ENCODE peak calls at places on chromosomes 7 and 10, in eight cellular contexts. Z is CD8-positive, alpha-beta T cell; N is CD4-positive, CD25-positive, alpha-beta regulatory T cell; F is Panc1; T is ascending aorta; H is uterus; C is right lobe of liver; R is upper lobe of right lung. M is an unnamed sample.

GRCh38 chr10:102287538-102287937 is 42.2 kb downstream of the GBF1 start:
- DNase-seq in Z (no peak), N (no peak), H (no peak), F (no peak), R (no peak), C (no peak), T (no peak), M (no peak)

GRCh38 chr7:2938514-2939192 is 94.5 kb upstream of the GNA12 start:
- DNase-seq in H (no peak), Z (no peak), F (no peak), T (no peak), C (peak; percentile 39), R (peak; percentile 49), N (no peak), M (no peak)

GRCh38 chr10:77274046-77274795 is 363.4 kb downstream of the KCNMA1 start:
- DNase-seq in Z (no peak), R (no peak), N (no peak), C (no peak), F (no peak), T (no peak), H (peak; percentile 65), M (peak; percentile 58)

GRCh38 chr7:139570119-139570518 is 46.6 kb downstream of the CLEC2L start:
- DNase-seq in N (no peak), H (no peak), T (no peak), Z (no peak), R (no peak), C (no peak), F (no peak), M (no peak)

GRCh38 chr10:115772606-115773005 is 500.4 kb downstream of the GFRA1 start:
- DNase-seq in H (no peak), R (no peak), Z (no peak), C (no peak), N (no peak), F (no peak), T (no peak), M (peak; percentile 85)

GRCh38 chr10:48468866-48469511 is 135.9 kb downstream of the ARHGAP22 start:
- DNase-seq in T (no peak), R (peak; percentile 43), F (no peak), N (no peak), H (peak; percentile 7), C (peak; percentile 28), Z (peak; percentile 42), M (no peak)

GRCh38 chr10:67657775-67658174 is 38.2 kb downstream of the CTNNA3 start:
- DNase-seq in C (no peak), H (no peak), R (no peak), T (no peak), F (no peak), Z (no peak), N (no peak), M (no peak)

GRCh38 chr10:7408003-7408493 is 2.8 kb downstream of the SFMBT2 start:
- DNase-seq in T (no peak), R (peak; percentile 78), C (peak; percentile 54), N (no peak), H (peak; percentile 46), Z (peak; percentile 67), F (no peak), M (no peak)

GRCh38 chr7:121273467-121274167 is 55.2 kb upstream of the WNT16 start:
- DNase-seq in F (no peak), T (no peak), C (no peak), N (no peak), R (no peak), Z (no peak), H (no peak), M (peak; percentile 8)

GRCh38 chr10:109205929-109206585 is 717.3 kb downstream of the XPNPEP1 start:
- DNase-seq in Z (no peak), T (no peak), C (no peak), F (peak; percentile 13), R (no peak), H (no peak), N (no peak), M (peak; percentile 5)

GRCh38 chr7:122616951-122617350 is 82.0 kb downstream of the RNF133 start:
- DNase-seq in T (no peak), H (no peak), R (no peak), Z (no peak), C (no peak), N (no peak), F (no peak), M (no peak)

GRCh38 chr10:49288341-49289065 is 10.5 kb upstream of the C10orf71 start:
- DNase-seq in N (no peak), H (no peak), T (no peak), C (peak; percentile 40), Z (no peak), R (no peak), F (no peak), M (no peak)

GRCh38 chr7:44275829-44276570 is 49.4 kb downstream of the CAMK2B start:
- DNase-seq in T (no peak), C (no peak), R (peak; percentile 48), F (no peak), N (no peak), H (no peak), Z (no peak), M (peak; percentile 90)

GRCh38 chr7:159007308-159008054 is 137.2 kb downstream of the VIPR2 start:
- DNase-seq in T (no peak), R (no peak), C (no peak), H (no peak), N (no peak), F (no peak), Z (no peak), M (peak; percentile 34)

DNA sequence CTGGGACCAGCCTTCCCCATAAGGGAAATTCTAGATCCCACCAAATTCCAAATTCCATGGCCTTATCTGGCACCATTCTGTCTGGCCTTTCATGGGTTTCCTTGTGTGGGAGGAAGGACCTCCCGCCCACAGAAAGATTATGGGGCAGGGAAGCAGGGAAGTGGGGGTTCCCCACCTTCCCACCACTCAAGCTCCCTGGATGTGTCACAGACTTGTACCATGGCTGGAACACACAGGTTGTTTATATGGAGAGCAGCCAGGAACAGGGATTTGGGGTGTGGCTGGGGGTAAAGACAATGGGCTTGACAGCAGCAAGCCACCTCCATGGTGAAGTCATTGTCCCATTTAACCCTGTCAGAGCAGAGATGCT is 18.3 kb downstream of the UNC5B start:
- DNase-seq in H (no peak), R (no peak), T (no peak), F (no peak), C (no peak), N (no peak), Z (no peak), M (peak; percentile 54)
- H3K4me1 ChIP-seq in H (peaks cover 15% of the 10 kb centered on the region), R (peaks cover 47% of the 10 kb centered on the region), T (peaks cover 31% of the 10 kb centered on the region), F (no peaks in the 10 kb centered on the region), C (peaks cover 9% of the 10 kb centered on the region), N (no peaks in the 10 kb centered on the region), Z (no peaks in the 10 kb centered on the region), M (peaks cover 49% of the 10 kb centered on the region)

DNA sequence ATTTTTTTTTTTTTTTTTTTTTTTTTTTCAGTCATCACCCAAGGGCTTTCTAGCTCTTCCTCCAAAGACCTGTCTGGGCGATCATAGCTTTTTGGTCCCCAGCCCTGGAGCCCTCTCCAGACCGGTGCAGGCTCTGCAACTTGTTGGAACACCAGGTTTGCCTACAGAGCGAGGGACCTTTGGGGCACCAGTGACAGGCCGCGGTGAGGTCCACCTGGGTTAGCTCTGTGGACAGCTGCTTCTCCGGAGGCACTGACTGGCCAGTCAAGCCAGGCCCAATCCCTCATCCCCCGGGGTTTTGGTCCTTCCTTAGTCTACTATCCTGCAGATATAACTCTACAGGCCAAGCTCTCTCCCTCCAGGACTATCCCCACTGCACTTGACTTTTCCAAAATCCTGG is 86.8 kb upstream of the SMNDC1 start:
- DNase-seq in Z (no peak), R (no peak), H (no peak), N (no peak), C (no peak), F (no peak), T (no peak), M (peak; percentile 10)
- H3K4me1 ChIP-seq in Z (peaks cover 14% of the 10 kb centered on the region), R (peaks cover 25% of the 10 kb centered on the region), H (no peaks in the 10 kb centered on the region), N (peaks cover 13% of the 10 kb centered on the region), C (peaks cover 11% of the 10 kb centered on the region), F (peaks cover 26% of the 10 kb centered on the region), T (no peaks in the 10 kb centered on the region), M (peaks cover 30% of the 10 kb centered on the region)

GRCh38 chr7:31955021-31955420 is 115.2 kb downstream of the PDE1C start:
- DNase-seq in N (no peak), R (no peak), F (no peak), H (no peak), T (no peak), C (no peak), Z (no peak), M (no peak)

GRCh38 chr7:31948041-31948440 is 122.2 kb downstream of the PDE1C start:
- DNase-seq in R (no peak), N (no peak), T (no peak), Z (no peak), H (no peak), F (no peak), C (no peak), M (peak; percentile 71)

GRCh38 chr7:31953432-31953831 is 116.8 kb downstream of the PDE1C start:
- DNase-seq in F (no peak), T (no peak), Z (no peak), N (no peak), R (no peak), H (no peak), C (no peak), M (no peak)

GRCh38 chr7:31954500-31954899 is 115.7 kb downstream of the PDE1C start:
- DNase-seq in N (no peak), C (no peak), Z (no peak), T (no peak), R (no peak), F (no peak), H (no peak), M (no peak)

GRCh38 chr7:31950101-31950755 is 120.0 kb downstream of the PDE1C start:
- DNase-seq in Z (no peak), T (no peak), N (no peak), H (no peak), C (no peak), R (no peak), F (no peak), M (peak; percentile 45)
- H3K4me1 ChIP-seq in Z (no peaks in the 10 kb centered on the region), T (no peaks in the 10 kb centered on the region), N (no peaks in the 10 kb centered on the region), H (no peaks in the 10 kb centered on the region), C (no peaks in the 10 kb centered on the region), R (no peaks in the 10 kb centered on the region), F (no peaks in the 10 kb centered on the region), M (peaks cover 34% of the 10 kb centered on the region)

DNA sequence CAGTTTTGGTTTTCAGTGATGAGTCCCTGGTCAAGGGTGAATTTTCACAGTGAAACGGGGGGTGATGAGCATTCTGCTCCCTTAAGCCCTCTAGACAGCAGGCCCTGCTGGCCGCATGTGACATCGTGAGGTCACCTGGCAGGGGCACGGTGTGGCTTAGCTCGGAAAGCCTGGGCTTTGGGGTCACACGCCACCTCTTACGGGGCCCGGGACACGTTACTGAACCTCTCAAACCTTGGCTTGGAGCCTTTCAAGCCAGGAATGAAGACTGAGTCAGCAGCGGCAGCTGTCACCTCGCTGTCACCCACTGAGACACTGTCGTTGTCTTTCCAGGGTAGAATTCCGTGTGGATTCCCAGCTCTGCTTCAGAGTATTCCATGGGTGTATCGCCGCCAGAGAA is 4.1 kb downstream of the GET4 start:
- DNase-seq in H (no peak), F (no peak), R (no peak), Z (no peak), C (peak; percentile 49), N (no peak), T (no peak), M (no peak)
- H3K4me1 ChIP-seq in H (no peaks in the 10 kb centered on the region), F (peaks cover 45% of the 10 kb centered on the region), R (peaks cover 21% of the 10 kb centered on the region), Z (peaks cover 24% of the 10 kb centered on the region), C (peaks cover 37% of the 10 kb centered on the region), N (peaks cover 33% of the 10 kb centered on the region), T (peaks cover 25% of the 10 kb centered on the region), M (peaks cover 10% of the 10 kb centered on the region)

GRCh38 chr10:71457908-71458307 is 61.2 kb downstream of the CDH23 start:
- DNase-seq in F (no peak), H (no peak), Z (no peak), R (no peak), C (no peak), N (no peak), T (no peak), M (peak; percentile 52)
- H3K4me1 ChIP-seq in F (no peaks in the 10 kb centered on the region), H (no peaks in the 10 kb centered on the region), Z (no peaks in the 10 kb centered on the region), R (no peaks in the 10 kb centered on the region), C (peaks cover 12% of the 10 kb centered on the region), N (no peaks in the 10 kb centered on the region), T (no peaks in the 10 kb centered on the region), M (no peaks in the 10 kb centered on the region)